ENCODE peak calls at places on chromosomes 5 and 9, in eight cellular contexts. One of them, this sample, is unnamed.

GRCh38 chr9:91954841-91955471 is 4.9 kb upstream of the ROR2 start:
- DNase-seq in keratinocyte: no peak
- DNase-seq in A549: peak; percentile 69
- DNase-seq in mammary epithelial cell: peak; percentile 49
- DNase-seq in kidney epithelial cell: no peak
- DNase-seq in GM23338: peak; percentile 93
- DNase-seq in AG09309: no peak
- DNase-seq in BJ: peak; percentile 46
- DNase-seq in this sample: peak; percentile 45

GRCh38 chr5:171367424-171368370 is 20.0 kb upstream of the NPM1 start:
- DNase-seq in keratinocyte: no peak
- DNase-seq in A549: no peak
- DNase-seq in mammary epithelial cell: peak; percentile 67
- DNase-seq in kidney epithelial cell: peak; percentile 88
- DNase-seq in GM23338: no peak
- DNase-seq in AG09309: peak; percentile 44
- DNase-seq in BJ: no peak
- DNase-seq in this sample: peak; percentile 72

GRCh38 chr5:135979510-135979909 is 24.7 kb upstream of the LECT2 start:
- DNase-seq in keratinocyte: no peak
- DNase-seq in A549: no peak
- DNase-seq in mammary epithelial cell: no peak
- DNase-seq in kidney epithelial cell: no peak
- DNase-seq in GM23338: no peak
- DNase-seq in AG09309: peak; percentile 78
- DNase-seq in BJ: peak; percentile 73
- DNase-seq in this sample: no peak

GRCh38 chr5:98772415-98773213 is 849 bp upstream of the RGMB start:
- DNase-seq in keratinocyte: peak; percentile 55
- DNase-seq in A549: peak; percentile 86
- DNase-seq in mammary epithelial cell: peak; percentile 90
- DNase-seq in kidney epithelial cell: no peak
- DNase-seq in GM23338: peak; percentile 93
- DNase-seq in AG09309: no peak
- DNase-seq in BJ: no peak
- DNase-seq in this sample: peak; percentile 87

GRCh38 chr5:139642891-139643871 is 5.0 kb upstream of the CXXC5 start:
- DNase-seq in keratinocyte: no peak
- DNase-seq in A549: peak; percentile 67
- DNase-seq in mammary epithelial cell: no peak
- DNase-seq in kidney epithelial cell: no peak
- DNase-seq in GM23338: no peak
- DNase-seq in AG09309: no peak
- DNase-seq in BJ: no peak
- DNase-seq in this sample: no peak

GRCh38 chr5:154176191-154176590 is 14.3 kb upstream of the GALNT10 start:
- DNase-seq in keratinocyte: no peak
- DNase-seq in A549: no peak
- DNase-seq in mammary epithelial cell: no peak
- DNase-seq in kidney epithelial cell: no peak
- DNase-seq in GM23338: no peak
- DNase-seq in AG09309: no peak
- DNase-seq in BJ: no peak
- DNase-seq in this sample: no peak

GRCh38 chr9:121619566-121619965 is 31.9 kb upstream of the DAB2IP start:
- DNase-seq in keratinocyte: no peak
- DNase-seq in A549: no peak
- DNase-seq in mammary epithelial cell: no peak
- DNase-seq in kidney epithelial cell: no peak
- DNase-seq in GM23338: no peak
- DNase-seq in AG09309: no peak
- DNase-seq in BJ: no peak
- DNase-seq in this sample: no peak

GRCh38 chr5:120014535-120014934 is 385.2 kb downstream of the FAM170A start:
- DNase-seq in keratinocyte: no peak
- DNase-seq in A549: no peak
- DNase-seq in mammary epithelial cell: no peak
- DNase-seq in kidney epithelial cell: no peak
- DNase-seq in GM23338: no peak
- DNase-seq in AG09309: no peak
- DNase-seq in BJ: no peak
- DNase-seq in this sample: no peak

GRCh38 chr9:136039488-136039887 is 55.6 kb downstream of the NACC2 start:
- DNase-seq in keratinocyte: no peak
- DNase-seq in A549: peak; percentile 35
- DNase-seq in mammary epithelial cell: no peak
- DNase-seq in kidney epithelial cell: no peak
- DNase-seq in GM23338: no peak
- DNase-seq in AG09309: no peak
- DNase-seq in BJ: no peak
- DNase-seq in this sample: no peak

GRCh38 chr5:91425046-91425445 is 41.9 kb upstream of the ARRDC3 start:
- DNase-seq in keratinocyte: no peak
- DNase-seq in A549: no peak
- DNase-seq in mammary epithelial cell: no peak
- DNase-seq in kidney epithelial cell: no peak
- DNase-seq in GM23338: peak; percentile 25
- DNase-seq in AG09309: no peak
- DNase-seq in BJ: no peak
- DNase-seq in this sample: no peak
- H3K4me3 ChIP-seq in keratinocyte: no peak overlapping the region
- H3K4me3 ChIP-seq in A549: no peak overlapping the region
- H3K4me3 ChIP-seq in mammary epithelial cell: no peak overlapping the region
- H3K4me3 ChIP-seq in kidney epithelial cell: no peak overlapping the region
- H3K4me3 ChIP-seq in GM23338: no peak overlapping the region
- H3K4me3 ChIP-seq in AG09309: no peak overlapping the region
- H3K4me3 ChIP-seq in BJ: no peak overlapping the region
- H3K4me3 ChIP-seq in this sample: no peak overlapping the region

GRCh38 chr5:50745221-50745620 is 78.8 kb downstream of the PARP8 start:
- DNase-seq in keratinocyte: no peak
- DNase-seq in A549: no peak
- DNase-seq in mammary epithelial cell: no peak
- DNase-seq in kidney epithelial cell: no peak
- DNase-seq in GM23338: no peak
- DNase-seq in AG09309: no peak
- DNase-seq in BJ: no peak
- DNase-seq in this sample: no peak

GRCh38 chr5:50752800-50753199 is 86.4 kb downstream of the PARP8 start:
- DNase-seq in keratinocyte: no peak
- DNase-seq in A549: no peak
- DNase-seq in mammary epithelial cell: no peak
- DNase-seq in kidney epithelial cell: no peak
- DNase-seq in GM23338: no peak
- DNase-seq in AG09309: no peak
- DNase-seq in BJ: no peak
- DNase-seq in this sample: no peak

GRCh38 chr5:50751064-50751657 is 84.7 kb downstream of the PARP8 start:
- DNase-seq in keratinocyte: no peak
- DNase-seq in A549: peak; percentile 36
- DNase-seq in mammary epithelial cell: peak; percentile 50
- DNase-seq in kidney epithelial cell: peak; percentile 14
- DNase-seq in GM23338: peak; percentile 79
- DNase-seq in AG09309: peak; percentile 25
- DNase-seq in BJ: no peak
- DNase-seq in this sample: peak; percentile 72

GRCh38 chr5:50749181-50749580 is 82.7 kb downstream of the PARP8 start:
- DNase-seq in keratinocyte: no peak
- DNase-seq in A549: no peak
- DNase-seq in mammary epithelial cell: no peak
- DNase-seq in kidney epithelial cell: no peak
- DNase-seq in GM23338: no peak
- DNase-seq in AG09309: no peak
- DNase-seq in BJ: no peak
- DNase-seq in this sample: no peak

GRCh38 chr5:50749873-50750272 is 83.4 kb downstream of the PARP8 start:
- DNase-seq in keratinocyte: no peak
- DNase-seq in A549: no peak
- DNase-seq in mammary epithelial cell: no peak
- DNase-seq in kidney epithelial cell: no peak
- DNase-seq in GM23338: no peak
- DNase-seq in AG09309: no peak
- DNase-seq in BJ: no peak
- DNase-seq in this sample: no peak
- TF ChIP-seq CTCF in keratinocyte: no peak
- TF ChIP-seq CTCF in A549: no peak
- TF ChIP-seq CTCF in mammary epithelial cell: no peak
- TF ChIP-seq CTCF in kidney epithelial cell: no peak
- TF ChIP-seq CTCF in GM23338: no peak
- TF ChIP-seq CTCF in AG09309: no peak
- TF ChIP-seq CTCF in BJ: no peak
- TF ChIP-seq CTCF in this sample: no peak

GRCh38 chr9:128986671-128987070 is 39.2 kb downstream of the NUP188 start:
- DNase-seq in keratinocyte: no peak
- DNase-seq in A549: no peak
- DNase-seq in mammary epithelial cell: no peak
- DNase-seq in kidney epithelial cell: no peak
- DNase-seq in GM23338: no peak
- DNase-seq in AG09309: no peak
- DNase-seq in BJ: no peak
- DNase-seq in this sample: no peak

GRCh38 chr9:128992995-128993394 is 35.1 kb downstream of the SH3GLB2 start:
- DNase-seq in keratinocyte: no peak
- DNase-seq in A549: peak; percentile 43
- DNase-seq in mammary epithelial cell: peak; percentile 44
- DNase-seq in kidney epithelial cell: no peak
- DNase-seq in GM23338: peak; percentile 65
- DNase-seq in AG09309: no peak
- DNase-seq in BJ: no peak
- DNase-seq in this sample: no peak

GRCh38 chr9:128983536-128983935 is 36.0 kb downstream of the NUP188 start:
- DNase-seq in keratinocyte: no peak
- DNase-seq in A549: no peak
- DNase-seq in mammary epithelial cell: no peak
- DNase-seq in kidney epithelial cell: no peak
- DNase-seq in GM23338: no peak
- DNase-seq in AG09309: no peak
- DNase-seq in BJ: no peak
- DNase-seq in this sample: no peak

GRCh38 chr9:128987800-128988199 is 40.3 kb downstream of the NUP188 start:
- DNase-seq in keratinocyte: peak; percentile 19
- DNase-seq in A549: no peak
- DNase-seq in mammary epithelial cell: peak; percentile 64
- DNase-seq in kidney epithelial cell: peak; percentile 4
- DNase-seq in GM23338: no peak
- DNase-seq in AG09309: peak; percentile 54
- DNase-seq in BJ: peak; percentile 33
- DNase-seq in this sample: no peak
- H3K4me3 ChIP-seq in keratinocyte: no peak overlapping the region
- H3K4me3 ChIP-seq in A549: no peak overlapping the region
- H3K4me3 ChIP-seq in mammary epithelial cell: no peak overlapping the region
- H3K4me3 ChIP-seq in kidney epithelial cell: no peak overlapping the region
- H3K4me3 ChIP-seq in GM23338: no peak overlapping the region
- H3K4me3 ChIP-seq in AG09309: no peak overlapping the region
- H3K4me3 ChIP-seq in BJ: no peak overlapping the region
- H3K4me3 ChIP-seq in this sample: no peak overlapping the region

DNA sequence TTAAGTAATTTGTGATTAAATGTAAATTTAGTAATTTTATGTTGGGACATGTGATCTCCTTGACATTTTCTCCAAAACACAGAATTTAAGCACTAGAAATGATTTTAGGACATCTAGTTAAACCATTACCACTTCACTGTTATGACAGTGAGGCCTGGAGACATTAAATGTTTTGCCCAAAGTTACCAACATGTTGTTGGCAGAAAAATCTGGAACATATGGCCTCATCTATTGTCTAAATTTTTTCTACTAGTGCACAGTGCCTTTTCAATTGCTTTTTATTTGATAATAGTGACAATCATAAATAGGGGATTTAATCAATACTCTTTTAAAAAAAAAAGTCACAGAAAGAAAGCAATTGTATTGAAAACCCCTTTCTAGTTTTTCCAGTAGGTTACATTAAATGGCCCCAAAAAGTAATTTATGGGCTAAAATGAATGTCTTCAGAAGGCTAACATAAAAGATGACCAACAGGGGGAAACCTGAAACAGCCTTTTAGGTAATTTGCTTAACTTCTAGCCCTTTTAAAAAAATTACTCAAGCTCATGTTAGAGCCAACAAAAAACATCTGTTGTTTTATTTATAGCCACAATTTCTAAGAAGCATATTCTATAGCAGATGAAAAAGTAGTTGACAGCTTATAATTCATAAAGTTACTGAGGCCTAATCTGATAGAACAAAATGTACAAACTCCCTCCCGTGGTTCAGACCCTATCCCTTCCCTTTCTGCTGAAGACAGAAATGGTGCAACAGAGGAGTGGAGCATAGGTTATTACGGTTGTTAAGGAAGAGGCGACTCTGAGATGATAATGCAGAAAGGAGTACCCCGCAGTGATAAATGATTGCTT is 45.8 kb downstream of the PIK3R1 start:
- DNase-seq in keratinocyte: no peak
- DNase-seq in A549: no peak
- DNase-seq in mammary epithelial cell: no peak
- DNase-seq in kidney epithelial cell: no peak
- DNase-seq in GM23338: no peak
- DNase-seq in AG09309: no peak
- DNase-seq in BJ: no peak
- DNase-seq in this sample: no peak
- TF ChIP-seq CTCF in keratinocyte: no peak
- TF ChIP-seq CTCF in A549: no peak
- TF ChIP-seq CTCF in mammary epithelial cell: no peak
- TF ChIP-seq CTCF in kidney epithelial cell: peak; percentile 2
- TF ChIP-seq CTCF in GM23338: peak; percentile 37
- TF ChIP-seq CTCF in AG09309: no peak
- TF ChIP-seq CTCF in BJ: peak; percentile 48
- TF ChIP-seq CTCF in this sample: no peak

GRCh38 chr5:178965465-178966055 is 24.6 kb downstream of the ZNF454 start:
- DNase-seq in keratinocyte: no peak
- DNase-seq in A549: no peak
- DNase-seq in mammary epithelial cell: no peak
- DNase-seq in kidney epithelial cell: no peak
- DNase-seq in GM23338: peak; percentile 1
- DNase-seq in AG09309: no peak
- DNase-seq in BJ: no peak
- DNase-seq in this sample: no peak
- H3K4me3 ChIP-seq in keratinocyte: no peak overlapping the region
- H3K4me3 ChIP-seq in A549: no peak overlapping the region
- H3K4me3 ChIP-seq in mammary epithelial cell: no peak overlapping the region
- H3K4me3 ChIP-seq in kidney epithelial cell: no peak overlapping the region
- H3K4me3 ChIP-seq in GM23338: peak overlapping the region; percentile 13
- H3K4me3 ChIP-seq in AG09309: no peak overlapping the region
- H3K4me3 ChIP-seq in BJ: no peak overlapping the region
- H3K4me3 ChIP-seq in this sample: no peak overlapping the region

DNA sequence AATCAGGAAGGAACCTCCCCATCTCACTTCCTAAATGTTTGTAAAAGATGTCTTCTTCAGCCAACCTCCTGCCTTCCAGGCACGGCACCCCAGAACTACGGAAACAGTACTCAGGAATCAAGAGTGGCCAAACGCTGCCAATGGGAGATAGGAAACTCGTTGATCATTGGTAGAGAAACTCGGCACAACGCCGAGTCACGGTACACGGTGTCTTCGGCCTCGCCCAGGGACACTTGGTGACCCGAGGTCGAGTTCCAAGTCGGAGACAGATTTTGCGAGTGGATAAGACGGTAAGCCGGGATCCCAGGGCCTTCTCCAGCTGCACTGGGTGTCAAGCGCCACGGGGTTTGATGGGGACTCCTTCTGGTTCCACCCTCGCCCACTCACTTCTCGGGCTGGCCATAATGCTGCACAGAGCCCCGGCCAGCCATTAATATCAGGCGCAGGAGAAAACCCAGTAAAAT is 343 bp downstream of the KIAA0825 start:
- DNase-seq in keratinocyte: no peak
- DNase-seq in A549: peak; percentile 72
- DNase-seq in mammary epithelial cell: peak; percentile 81
- DNase-seq in kidney epithelial cell: peak; percentile 26
- DNase-seq in GM23338: peak; percentile 65
- DNase-seq in AG09309: no peak
- DNase-seq in BJ: peak; percentile 8
- DNase-seq in this sample: peak; percentile 56
- TF ChIP-seq CTCF in keratinocyte: no peak
- TF ChIP-seq CTCF in A549: no peak
- TF ChIP-seq CTCF in mammary epithelial cell: no peak
- TF ChIP-seq CTCF in kidney epithelial cell: no peak
- TF ChIP-seq CTCF in GM23338: no peak
- TF ChIP-seq CTCF in AG09309: no peak
- TF ChIP-seq CTCF in BJ: no peak
- TF ChIP-seq CTCF in this sample: no peak